ENCODE peak calls at places on chromosomes 3 and 15, in six cellular contexts. I is stomach; B is left lung; T is CD8-positive, alpha-beta T cell; D is BJ; W is tibial artery. Z is an unnamed sample.

GRCh38 chr3:128486692-128487537 is 6.1 kb downstream of the GATA2 start:
- DNase-seq in I (no peak), W (no peak), D (no peak), T (no peak), B (peak), Z (peak)

GRCh38 chr15:74752486-74753395 is 4.1 kb downstream of the CYP1A2 start:
- DNase-seq in T (no peak), W (no peak), B (no peak), I (no peak), D (peak), Z (no peak)

GRCh38 chr3:5022187-5022965 is 43.1 kb downstream of the BHLHE40 start:
- DNase-seq in B (no peak), T (no peak), I (no peak), W (no peak), D (no peak), Z (no peak)

GRCh38 chr15:48221885-48222284 is 15.8 kb downstream of the SLC12A1 start:
- DNase-seq in W (peak), B (no peak), D (peak), T (no peak), I (no peak), Z (no peak)

GRCh38 chr3:145094355-145094941 is 1066.5 kb downstream of the PLOD2 start:
- DNase-seq in B (no peak), W (no peak), D (peak), I (no peak), T (no peak), Z (no peak)

GRCh38 chr3:52415769-52416168 is 29.1 kb downstream of the SEMA3G start:
- DNase-seq in T (no peak), W (no peak), I (no peak), B (no peak), D (no peak), Z (no peak)

GRCh38 chr15:100901702-100902435 is 17.3 kb upstream of the LRRK1 start:
- DNase-seq in I (no peak), W (no peak), D (no peak), T (no peak), B (no peak), Z (no peak)

GRCh38 chr3:59049671-59050331 is at the start of gene CFAP20DC:
- DNase-seq in D (peak), W (peak), I (peak), T (peak), B (peak), Z (peak)

GRCh38 chr3:106176734-106177133 is 307.9 kb upstream of the CBLB start:
- DNase-seq in D (no peak), W (no peak), T (peak), B (no peak), I (no peak), Z (no peak)

GRCh38 chr3:130894130-130894872 is 417 bp downstream of the ATP2C1 start:
- DNase-seq in W (peak), T (peak), I (peak), B (peak), D (no peak), Z (peak)

GRCh38 chr15:74209997-74210573 is 7.5 kb upstream of the STRA6 start:
- DNase-seq in T (no peak), W (no peak), D (no peak), B (no peak), I (no peak), Z (no peak)

GRCh38 chr3:27978440-27978839 is 256.3 kb upstream of the EOMES start:
- DNase-seq in D (no peak), T (no peak), I (no peak), B (no peak), W (no peak), Z (no peak)

GRCh38 chr15:68554716-68555347 is 24.0 kb upstream of the CORO2B start:
- DNase-seq in B (no peak), W (no peak), T (no peak), D (no peak), I (no peak), Z (no peak)

GRCh38 chr3:49689046-49689886 is at the start of the genes MST1 and RNF123:
- DNase-seq in D (no peak), I (peak), B (peak), W (peak), T (peak), Z (peak)

GRCh38 chr15:40080847-40081246 is 27.8 kb downstream of the BMF start:
- DNase-seq in I (no peak), B (no peak), T (no peak), D (no peak), W (no peak), Z (no peak)

GRCh38 chr3:108345492-108346205 is 49.3 kb downstream of the HHLA2 start:
- DNase-seq in I (no peak), D (no peak), T (no peak), B (no peak), W (no peak), Z (no peak)

GRCh38 chr3:117719316-117719926 is 1009.8 kb downstream of the TUSC7 start:
- DNase-seq in T (no peak), W (no peak), I (no peak), B (no peak), D (no peak), Z (no peak)

GRCh38 chr15:29063646-29064045 is 177.9 kb downstream of the APBA2 start:
- DNase-seq in I (no peak), D (no peak), B (no peak), T (no peak), W (no peak), Z (no peak)

GRCh38 chr3:132209860-132210259 is 107.3 kb upstream of the ACP3 start:
- DNase-seq in D (no peak), I (no peak), B (no peak), W (no peak), T (no peak), Z (no peak)

GRCh38 chr3:138944842-138945645 is 1.9 kb downstream of the FOXL2 start:
- DNase-seq in W (no peak), B (peak), T (no peak), D (no peak), I (no peak), Z (no peak)

GRCh38 chr3:156553705-156554356 is 1.1 kb downstream of the SSR3 start:
- DNase-seq in I (no peak), T (no peak), W (no peak), D (peak), B (no peak), Z (no peak)

DNA sequence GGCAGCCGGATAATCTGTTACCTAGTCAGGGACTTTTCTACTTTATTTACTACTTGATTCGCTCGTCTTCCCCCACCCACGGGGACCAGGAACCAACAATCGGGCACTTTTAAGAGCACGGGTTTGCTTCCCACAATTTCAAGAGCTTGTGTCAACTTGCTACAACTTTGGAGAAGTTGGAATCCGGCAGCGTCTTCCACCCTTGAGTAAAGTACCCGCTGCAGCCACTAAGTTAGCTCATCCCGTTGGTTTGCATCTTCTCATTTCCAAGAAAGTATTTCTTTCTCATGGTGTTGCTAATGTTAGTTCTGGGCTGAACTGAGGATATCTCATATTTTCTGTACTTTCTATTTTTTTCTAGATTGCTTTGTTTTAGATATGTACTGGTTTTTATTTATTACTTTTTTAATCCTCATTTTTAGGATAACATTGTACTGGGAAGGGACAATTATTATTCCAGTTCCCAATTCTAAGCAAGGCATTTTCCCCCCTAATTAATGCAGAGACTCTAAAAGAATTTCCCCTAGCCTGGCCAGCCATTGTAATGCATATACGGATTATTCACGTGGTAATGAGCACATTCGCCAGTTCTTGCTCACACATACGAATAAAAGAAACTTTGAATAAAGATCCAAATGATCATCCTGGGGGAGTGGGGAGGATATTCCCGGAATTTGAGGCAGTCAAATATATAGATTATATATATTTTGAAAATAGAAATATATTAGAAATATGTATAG is 4.0 kb downstream of the SOX2 start:
- DNase-seq in W (no peak), D (no peak), T (no peak), B (no peak), I (no peak), Z (no peak)
- H3K4me3 ChIP-seq in W (no peak), D (no peak), T (no peak), B (no peak), I (peak), Z (no peak)

DNA sequence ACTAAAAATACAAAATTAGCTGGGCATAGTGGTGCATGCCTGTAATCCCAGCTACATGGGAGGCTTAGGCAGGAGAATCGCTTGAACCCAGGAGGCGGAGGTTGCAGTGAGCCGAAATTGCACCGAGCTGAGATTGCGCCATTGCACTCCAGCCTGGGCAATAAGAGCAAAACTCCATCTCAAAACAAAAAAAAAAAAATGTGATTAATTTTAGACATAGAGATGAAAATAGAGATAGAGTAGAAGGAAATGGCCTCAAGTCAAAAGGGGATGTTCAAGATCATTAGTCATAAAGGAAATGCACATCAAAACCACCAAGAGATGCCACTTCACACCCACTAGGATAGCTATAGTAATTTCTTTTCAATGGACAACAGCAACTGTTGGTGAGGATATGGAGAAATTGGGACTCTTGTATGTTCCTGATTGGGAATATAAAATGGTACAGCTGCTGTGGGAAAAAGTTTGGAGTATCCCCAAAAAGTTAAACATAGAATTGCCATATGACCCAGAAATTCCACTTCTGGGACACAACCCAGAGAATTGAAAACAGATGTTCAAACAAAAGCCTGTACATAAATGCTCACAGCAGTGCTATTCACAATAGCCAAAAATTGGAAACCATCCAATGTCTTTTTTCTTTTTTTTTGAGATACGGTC is 55.4 kb downstream of the ABHD2 start:
- DNase-seq in D (peak), T (no peak), B (no peak), W (no peak), I (no peak), Z (no peak)
- TF ChIP-seq CTCF in D (no peak), T (no peak), B (no peak), W (no peak), I (no peak), Z (no peak)

DNA sequence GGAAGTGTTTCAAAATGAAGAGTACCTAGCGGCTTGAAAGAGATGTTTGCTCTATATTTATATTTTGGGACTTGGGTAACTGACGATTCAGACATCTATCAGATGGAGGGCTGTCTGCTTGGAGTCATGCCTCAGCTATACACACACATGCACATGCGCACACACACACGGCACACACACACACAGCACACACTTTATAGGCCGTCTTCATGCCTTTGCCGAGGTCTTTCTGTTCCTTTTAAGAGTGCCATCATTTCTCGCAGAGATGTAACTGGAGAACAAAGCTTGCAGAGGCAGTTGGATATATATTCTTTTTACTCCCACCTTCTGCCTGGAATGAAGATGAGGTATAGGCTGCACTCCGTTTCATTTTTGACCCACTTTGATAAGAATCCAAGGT is 314.1 kb downstream of the PTPRG start:
- DNase-seq in B (no peak), I (no peak), T (no peak), W (no peak), D (no peak), Z (no peak)
- H3K4me3 ChIP-seq in B (no peak), I (no peak), T (no peak), W (no peak), D (no peak), Z (no peak)

GRCh38 chr3:21486381-21486935 is 264.6 kb downstream of the ZNF385D start:
- DNase-seq in B (no peak), I (no peak), D (no peak), T (no peak), W (no peak), Z (no peak)

GRCh38 chr3:21484323-21485154 is 266.5 kb downstream of the ZNF385D start:
- DNase-seq in T (no peak), I (peak), W (peak), D (no peak), B (no peak), Z (no peak)

GRCh38 chr3:21487520-21487919 is 263.5 kb downstream of the ZNF385D start:
- DNase-seq in B (no peak), D (no peak), T (no peak), I (no peak), W (no peak), Z (no peak)
- TF ChIP-seq CTCF in B (no peak), D (no peak), T (no peak), I (no peak), W (no peak), Z (no peak)